ENCODE peak calls at places on chromosome 18, in seven cellular contexts. K is HCT116, X is SK-N-SH, W is K562, N is HepG2, G is H1, J is GM12878. F is an unnamed sample.
A peak's percentile ranks its signal among the peaks of the same experiment; 100 is the strongest.

GRCh38 chr18:61335737-61336555 is 2.7 kb downstream of the CDH20 start:
- DNase-seq in K (no peak), X (no peak), W (no peak), N (no peak), G (no peak), J (no peak), F (no peak)

GRCh38 chr18:8685141-8685913 is 20.0 kb upstream of the MTCL1 start:
- DNase-seq in K (no peak), X (no peak), W (no peak), N (no peak), G (no peak), J (no peak), F (no peak)

GRCh38 chr18:26405190-26405781 is 143.1 kb downstream of the KCTD1 start:
- DNase-seq in K (peak; percentile 36), X (peak; percentile 62), W (no peak), N (peak; percentile 30), G (no peak), J (no peak), F (no peak)

GRCh38 chr18:55515946-55516710 is 71.9 kb downstream of the TCF4 start:
- DNase-seq in K (no peak), X (no peak), W (no peak), N (no peak), G (no peak), J (no peak), F (no peak)

GRCh38 chr18:79335833-79336360 is 59.8 kb upstream of the NFATC1 start:
- DNase-seq in K (no peak), X (no peak), W (no peak), N (no peak), G (no peak), J (no peak), F (no peak)

GRCh38 chr18:54382733-54383252 is 25.1 kb downstream of the C18orf54 start:
- DNase-seq in K (no peak), X (no peak), W (no peak), N (no peak), G (no peak), J (no peak), F (peak; percentile 1)

GRCh38 chr18:55863876-55864275 is 275.9 kb upstream of the TCF4 start:
- DNase-seq in K (no peak), X (peak; percentile 39), W (no peak), N (no peak), G (no peak), J (no peak), F (no peak)

GRCh38 chr18:24659837-24660720 is 199.6 kb downstream of the HRH4 start:
- DNase-seq in K (no peak), X (no peak), W (no peak), N (no peak), G (no peak), J (no peak), F (no peak)

GRCh38 chr18:50653402-50654093 is 93.7 kb downstream of the MAPK4 start:
- DNase-seq in K (no peak), X (no peak), W (no peak), N (no peak), G (no peak), J (no peak), F (no peak)

GRCh38 chr18:12403601-12404506 is 3.9 kb upstream of the PRELID3A start:
- DNase-seq in K (peak; percentile 68), X (no peak), W (peak; percentile 55), N (no peak), G (no peak), J (no peak), F (no peak)

GRCh38 chr18:59908790-59909189 is 9.0 kb downstream of the PMAIP1 start:
- DNase-seq in K (no peak), X (no peak), W (no peak), N (no peak), G (no peak), J (no peak), F (no peak)

GRCh38 chr18:67410671-67411070 is 105.8 kb downstream of the DSEL start:
- DNase-seq in K (no peak), X (no peak), W (no peak), N (no peak), G (no peak), J (no peak), F (no peak)

GRCh38 chr18:75161629-75162028 is 47.3 kb downstream of the PTGR3 start:
- DNase-seq in K (peak; percentile 32), X (no peak), W (no peak), N (peak; percentile 77), G (no peak), J (no peak), F (no peak)

GRCh38 chr18:9055185-9055584 is 47.3 kb upstream of the NDUFV2 start:
- DNase-seq in K (peak; percentile 40), X (peak; percentile 22), W (no peak), N (no peak), G (no peak), J (no peak), F (no peak)

GRCh38 chr18:31030574-31031278 is 11.8 kb downstream of the DSC3 start:
- DNase-seq in K (no peak), X (no peak), W (no peak), N (no peak), G (no peak), J (no peak), F (no peak)

GRCh38 chr18:43405097-43405496 is 127.8 kb upstream of the SYT4 start:
- DNase-seq in K (no peak), X (no peak), W (no peak), N (no peak), G (no peak), J (no peak), F (no peak)

GRCh38 chr18:24677011-24677410 is 216.6 kb downstream of the HRH4 start:
- DNase-seq in K (no peak), X (no peak), W (no peak), N (no peak), G (no peak), J (no peak), F (no peak)

GRCh38 chr18:8116346-8117007 is 492.8 kb upstream of the RAB12 start:
- DNase-seq in K (peak; percentile 35), X (no peak), W (no peak), N (peak; percentile 25), G (no peak), J (no peak), F (no peak)

GRCh38 chr18:36187138-36187825 is at the start of gene MOCOS:
- DNase-seq in K (peak; percentile 29), X (peak; percentile 92), W (peak; percentile 96), N (peak; percentile 68), G (peak; percentile 94), J (no peak), F (peak; percentile 27)

GRCh38 chr18:38961880-38962279 is 1396.3 kb upstream of the CELF4 start:
- DNase-seq in K (no peak), X (no peak), W (no peak), N (no peak), G (no peak), J (no peak), F (peak; percentile 8)

GRCh38 chr18:3061581-3062416 is 48.9 kb upstream of the LPIN2 start:
- DNase-seq in K (no peak), X (no peak), W (no peak), N (no peak), G (no peak), J (no peak), F (no peak)

GRCh38 chr18:2981212-2981728 is 31.7 kb downstream of the LPIN2 start:
- DNase-seq in K (no peak), X (no peak), W (no peak), N (no peak), G (no peak), J (no peak), F (no peak)

GRCh38 chr18:12908706-12909105 is 24.7 kb upstream of the PTPN2 start:
- DNase-seq in K (no peak), X (no peak), W (no peak), N (no peak), G (no peak), J (no peak), F (no peak)

GRCh38 chr18:23341383-23341782 is 111.7 kb upstream of the RIOK3 start:
- DNase-seq in K (no peak), X (no peak), W (no peak), N (no peak), G (no peak), J (no peak), F (no peak)

GRCh38 chr18:75269696-75270095 is 59.1 kb downstream of the TSHZ1 start:
- DNase-seq in K (no peak), X (no peak), W (no peak), N (no peak), G (no peak), J (no peak), F (no peak)

GRCh38 chr18:686339-687111 is 25.9 kb downstream of the ENOSF1 start:
- DNase-seq in K (no peak), X (no peak), W (no peak), N (no peak), G (peak; percentile 66), J (no peak), F (no peak)

GRCh38 chr18:2887470-2887869 is 40.7 kb downstream of the EMILIN2 start:
- DNase-seq in K (no peak), X (no peak), W (no peak), N (no peak), G (no peak), J (no peak), F (no peak)

GRCh38 chr18:79934311-79935097 is 16.9 kb downstream of the SLC66A2 start:
- DNase-seq in K (no peak), X (no peak), W (peak; percentile 13), N (peak; percentile 99), G (peak; percentile 44), J (no peak), F (no peak)

GRCh38 chr18:52510139-52510538 is 170.1 kb downstream of the DCC start:
- DNase-seq in K (no peak), X (no peak), W (no peak), N (no peak), G (no peak), J (no peak), F (no peak)

GRCh38 chr18:35174093-35174731 is 66.6 kb upstream of the ZNF397 start:
- DNase-seq in K (no peak), X (no peak), W (peak; percentile 50), N (no peak), G (no peak), J (peak; percentile 25), F (no peak)
- TF ChIP-seq YY1 in K (no peak), X (no peak), W (no peak), N (no peak), G (no peak), J (no peak), F (no peak)

GRCh38 chr18:73908323-73908722 is 239.3 kb downstream of the FBXO15 start:
- DNase-seq in K (no peak), X (no peak), W (no peak), N (no peak), G (peak; percentile 59), J (no peak), F (peak; percentile 20)
- TF ChIP-seq YY1 in K (no peak), X (no peak), W (no peak), N (no peak), G (no peak), J (no peak), F (no peak)

DNA sequence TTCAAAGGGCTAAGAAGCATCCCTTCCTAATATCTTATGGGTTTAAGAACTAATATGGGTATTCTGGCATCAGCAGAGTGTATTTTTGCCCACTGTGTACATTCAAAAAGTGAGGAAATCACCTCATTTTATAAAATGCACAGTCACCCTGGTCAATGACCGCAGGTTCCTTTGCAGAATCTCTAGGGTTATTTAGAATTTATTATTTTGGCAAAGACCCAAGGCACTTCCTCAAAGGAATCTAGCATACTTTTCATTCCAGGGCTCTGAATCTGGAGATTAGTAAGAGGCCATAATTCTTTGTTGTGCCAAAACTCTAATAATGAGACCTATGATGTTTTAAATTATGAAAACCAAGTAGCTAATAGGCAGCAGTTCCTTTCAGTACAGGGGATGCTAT is 27.2 kb upstream of the CDH2 start:
- DNase-seq in K (no peak), X (no peak), W (no peak), N (no peak), G (no peak), J (no peak), F (no peak)
- TF ChIP-seq YY1 in K (no peak), X (no peak), W (no peak), N (no peak), G (no peak), J (no peak), F (no peak)

GRCh38 chr18:68991281-68991680 is 193.4 kb downstream of the CCDC102B start:
- DNase-seq in K (no peak), X (no peak), W (no peak), N (no peak), G (no peak), J (no peak), F (no peak)
- TF ChIP-seq YY1 in K (no peak), X (no peak), W (no peak), N (no peak), G (no peak), J (no peak), F (no peak)

F was measured in NT2/D1.